ENCODE peak calls at places on chromosomes 3 and 15, in five cellular contexts. F is anterior cingulate cortex; D is activated CD4-positive, alpha-beta T cell treated with anti-CD3 and anti-CD28 coated beads, Interleukin-2, amount 50 U/mL, for 4 hours; A is activated effector memory CD4-positive, alpha-beta T cell treated with anti-CD3 and anti-CD28 coated beads, Interleukin-2, amount 50 U/mL, for 16 hours; G is OCI-LY7. J is an unnamed sample.

GRCh38 chr3:10683106-10683505 is 132.9 kb upstream of the SLC6A11 start:
- DNase-seq in A (no peak), F (no peak), D (no peak), G (no peak), J (no peak)

GRCh38 chr3:44989636-44990373 is 13.8 kb downstream of the EXOSC7 start:
- DNase-seq in G (no peak), A (no peak), D (no peak), F (no peak), J (no peak)

GRCh38 chr15:65032823-65033537 is 3.5 kb upstream of the MTFMT start:
- DNase-seq in A (peak), F (no peak), D (peak), G (peak), J (peak)

GRCh38 chr3:116314476-116314875 is 130.8 kb downstream of the LSAMP start:
- DNase-seq in G (no peak), D (no peak), F (no peak), A (no peak), J (no peak)

GRCh38 chr3:37293646-37294045 is 119.3 kb upstream of the LRRFIP2 start:
- DNase-seq in D (no peak), A (no peak), F (no peak), G (no peak), J (no peak)

GRCh38 chr15:24954783-24955548 is at the start of the genes SNRPN and SNURF:
- DNase-seq in F (peak), G (no peak), D (peak), A (peak), J (peak)

GRCh38 chr15:48336940-48337339 is 5.7 kb downstream of the DUT start:
- DNase-seq in F (no peak), D (no peak), G (peak), A (no peak), J (no peak)

GRCh38 chr15:90322531-90322930 is 29.6 kb upstream of the ZNF774 start:
- DNase-seq in F (no peak), D (no peak), G (no peak), A (no peak), J (no peak)

GRCh38 chr3:186971578-186971977 is 41.3 kb downstream of the ST6GAL1 start:
- DNase-seq in F (no peak), G (no peak), A (no peak), D (no peak), J (no peak)

GRCh38 chr3:160564949-160565441 is 376 bp downstream of the KPNA4 start:
- DNase-seq in G (peak), A (peak), D (peak), F (no peak), J (peak)

GRCh38 chr3:61821823-61822251 is 260.5 kb downstream of the PTPRG start:
- DNase-seq in D (no peak), F (no peak), G (no peak), A (no peak), J (no peak)

GRCh38 chr15:40367673-40368611 is 9.9 kb downstream of the DISP2 start:
- DNase-seq in G (peak), F (peak), D (peak), A (peak), J (peak)

GRCh38 chr15:60397772-60398445 is at the start of gene ANXA2:
- DNase-seq in F (no peak), G (peak), A (peak), D (peak), J (peak)

GRCh38 chr15:51516291-51516690 is 106.3 kb downstream of the DMXL2 start:
- DNase-seq in A (no peak), F (no peak), D (no peak), G (no peak), J (no peak)

GRCh38 chr3:71195492-71195891 is 388.0 kb downstream of the FOXP1 start:
- DNase-seq in A (no peak), F (no peak), G (no peak), D (no peak), J (no peak)

GRCh38 chr3:163813935-163814334 is 1264.4 kb downstream of the SI start:
- DNase-seq in G (no peak), F (no peak), A (no peak), D (no peak), J (no peak)

GRCh38 chr3:191330309-191330712 is at the start of gene UTS2B:
- DNase-seq in G (peak), A (no peak), D (no peak), F (no peak), J (no peak)

GRCh38 chr3:169811606-169812123 is 1.0 kb upstream of the LRRIQ4 start:
- DNase-seq in G (peak), D (no peak), A (no peak), F (peak), J (no peak)

GRCh38 chr3:116661196-116661595 is 48.4 kb upstream of the TUSC7 start:
- DNase-seq in D (no peak), F (no peak), A (no peak), G (no peak), J (no peak)

GRCh38 chr3:103919327-103919726 is 1447.4 kb upstream of the ALCAM start:
- DNase-seq in A (no peak), F (no peak), D (no peak), G (no peak), J (no peak)

GRCh38 chr15:85527907-85528306 is 147.5 kb downstream of the AKAP13 start:
- DNase-seq in A (no peak), F (no peak), G (no peak), D (no peak), J (no peak)

GRCh38 chr3:195226900-195227447 is 44.0 kb downstream of the XXYLT1 start:
- DNase-seq in A (peak), D (no peak), F (no peak), G (peak), J (no peak)

GRCh38 chr3:119829431-119829830 is 47.5 kb downstream of the NR1I2 start:
- DNase-seq in A (no peak), D (no peak), G (no peak), F (no peak), J (no peak)

GRCh38 chr15:68343579-68344225 is 66.2 kb downstream of the FEM1B start:
- DNase-seq in G (no peak), A (no peak), F (no peak), D (no peak), J (no peak)

GRCh38 chr3:9105421-9105820 is 142.1 kb upstream of the RAD18 start:
- DNase-seq in D (no peak), G (no peak), F (no peak), A (no peak), J (no peak)

GRCh38 chr3:175552929-175553328 is 693.8 kb downstream of the NAALADL2 start:
- DNase-seq in G (no peak), D (no peak), F (no peak), A (no peak), J (no peak)

GRCh38 chr3:88219138-88219792 is 69.5 kb downstream of the C3orf38 start:
- DNase-seq in A (no peak), F (no peak), D (no peak), G (peak), J (peak)

GRCh38 chr3:117105650-117106049 is 396.1 kb downstream of the TUSC7 start:
- DNase-seq in A (no peak), G (no peak), F (no peak), D (no peak), J (no peak)

GRCh38 chr15:96337354-96337990 is 7.0 kb downstream of the NR2F2 start:
- DNase-seq in D (no peak), G (no peak), A (no peak), F (no peak), J (no peak)

GRCh38 chr3:18378218-18378617 is 46.9 kb downstream of the SATB1 start:
- DNase-seq in A (no peak), D (no peak), F (no peak), G (no peak), J (no peak)

GRCh38 chr3:184565421-184566211 is 4.0 kb downstream of the EPHB3 start:
- DNase-seq in D (no peak), A (no peak), G (no peak), F (peak), J (no peak)

GRCh38 chr3:32681811-32682210 is 3.2 kb upstream of the CNOT10 start:
- DNase-seq in D (no peak), G (no peak), F (no peak), A (no peak), J (no peak)

GRCh38 chr15:29268706-29269484 is 727 bp downstream of the NSMCE3 start:
- DNase-seq in F (no peak), G (peak), D (peak), A (peak), J (peak)

GRCh38 chr15:101020945-101021344 is 101.8 kb downstream of the LRRK1 start:
- DNase-seq in A (no peak), G (no peak), F (no peak), D (no peak), J (no peak)

GRCh38 chr15:74403590-74403919 is 30.2 kb downstream of the SEMA7A start:
- DNase-seq in D (no peak), A (no peak), G (no peak), F (no peak), J (no peak)

GRCh38 chr3:37876279-37876678 is 14.6 kb downstream of the CTDSPL start:
- DNase-seq in G (no peak), F (no peak), D (no peak), A (no peak), J (no peak)

GRCh38 chr3:108088697-108089096 is 2.1 kb downstream of the CD47 start:
- DNase-seq in G (peak), D (peak), A (peak), F (no peak), J (peak)